ENCODE peak calls at places on chromosomes 11 and 22, in four cellular contexts. C, J, Q and W are unnamed samples.

GRCh38 chr11:26323837-26324236 is 8.1 kb upstream of the ANO3 start:
- DNase-seq in Q (no peak), C (no peak), J (no peak), W (no peak)

GRCh38 chr11:12222099-12222751 is 111.8 kb downstream of the MICAL2 start:
- DNase-seq in C (no peak), Q (peak), J (peak), W (no peak)

GRCh38 chr11:132864811-132865576 is 667.3 kb downstream of the OPCML start:
- DNase-seq in Q (no peak), C (no peak), J (no peak), W (no peak)

GRCh38 chr11:13446444-13446843 is 16.6 kb downstream of the BTBD10 start:
- DNase-seq in Q (no peak), C (no peak), J (no peak), W (no peak)

GRCh38 chr11:67387518-67387917 is 4.3 kb upstream of the RAD9A start:
- DNase-seq in J (no peak), C (no peak), Q (no peak), W (no peak)

GRCh38 chr11:61812736-61813411 is 3.9 kb downstream of the FADS1 start:
- DNase-seq in J (no peak), Q (no peak), C (no peak), W (no peak)

GRCh38 chr11:12005476-12005875 is 3.0 kb downstream of the DKK3 start:
- DNase-seq in Q (no peak), J (no peak), C (no peak), W (no peak)

GRCh38 chr11:124716596-124716995 is 23.1 kb upstream of the NRGN start:
- DNase-seq in Q (no peak), C (no peak), J (no peak), W (no peak)

GRCh38 chr11:112481893-112482292 is 221.2 kb upstream of the PLET1 start:
- DNase-seq in C (no peak), J (no peak), Q (no peak), W (no peak)

GRCh38 chr11:2750101-2750509 is 50.3 kb upstream of the KCNQ1OT1 start:
- DNase-seq in Q (no peak), J (no peak), C (no peak), W (no peak)

GRCh38 chr11:35389897-35390462 is 29.4 kb downstream of the SLC1A2 start:
- DNase-seq in Q (no peak), J (no peak), C (no peak), W (no peak)

GRCh38 chr22:49948573-49948957 is 12.0 kb upstream of the PIM3 start:
- DNase-seq in C (no peak), Q (no peak), J (no peak), W (no peak)

GRCh38 chr11:66119348-66120133 is 49.5 kb downstream of the PACS1 start:
- DNase-seq in J (no peak), Q (no peak), C (no peak), W (no peak)

GRCh38 chr11:78231962-78232459 is 43.3 kb downstream of the USP35 start:
- DNase-seq in J (no peak), Q (no peak), C (peak), W (no peak)

GRCh38 chr22:44351685-44352377 is 39.1 kb upstream of the SHISAL1 start:
- DNase-seq in Q (no peak), J (peak), C (no peak), W (no peak)

GRCh38 chr22:41048791-41049717 is 43.3 kb upstream of the EP300 start:
- DNase-seq in Q (peak), J (peak), C (peak), W (no peak)

GRCh38 chr22:42369250-42370041 is 62.8 kb downstream of the NFAM1 start:
- DNase-seq in J (peak), Q (peak), C (peak), W (peak)

GRCh38 chr11:73236205-73236765 is 18.2 kb downstream of the P2RY2 start:
- DNase-seq in J (no peak), Q (no peak), C (no peak), W (no peak)

GRCh38 chr11:114309517-114309916 is 13.3 kb downstream of the NNMT start:
- DNase-seq in C (no peak), Q (no peak), J (no peak), W (no peak)

GRCh38 chr22:49307071-49307830 is 520.4 kb downstream of the BRD1 start:
- DNase-seq in J (no peak), C (peak), Q (no peak), W (no peak)

GRCh38 chr22:20137113-20137512 is 5.5 kb downstream of the ZDHHC8 start:
- DNase-seq in J (no peak), C (no peak), Q (no peak), W (no peak)

GRCh38 chr11:75474240-75474639 is 41.2 kb upstream of the KLHL35 start:
- DNase-seq in Q (no peak), J (no peak), C (no peak), W (no peak)

GRCh38 chr11:120660024-120660565 is 148.5 kb downstream of the GRIK4 start:
- DNase-seq in J (peak), Q (peak), C (no peak), W (peak)

GRCh38 chr11:119788911-119789560 is 60.0 kb upstream of the NECTIN1 start:
- DNase-seq in Q (no peak), J (no peak), C (no peak), W (no peak)

GRCh38 chr22:25332386-25332785 is 112.9 kb downstream of the CRYBB2 start:
- DNase-seq in C (no peak), J (no peak), Q (no peak), W (no peak)

GRCh38 chr11:123434262-123434661 is 4.2 kb downstream of the GRAMD1B start:
- DNase-seq in Q (peak), J (peak), C (no peak), W (no peak)

GRCh38 chr11:16986434-16987204 is 27.6 kb downstream of the PLEKHA7 start:
- DNase-seq in J (peak), Q (peak), C (no peak), W (peak)

GRCh38 chr11:12771875-12772274 is 97.7 kb downstream of the TEAD1 start:
- DNase-seq in Q (no peak), C (no peak), J (no peak), W (no peak)

GRCh38 chr22:37258005-37258790 is 14.1 kb upstream of the RAC2 start:
- DNase-seq in J (no peak), Q (no peak), C (no peak), W (no peak)

GRCh38 chr11:84962018-84962417 is 665.1 kb downstream of the DLG2 start:
- DNase-seq in Q (no peak), C (no peak), J (no peak), W (no peak)

GRCh38 chr22:45096256-45096907 is 67.3 kb upstream of the NUP50 start:
- DNase-seq in J (peak), C (no peak), Q (peak), W (peak)

GRCh38 chr22:23762866-23763578 is at the start of gene C22orf15:
- DNase-seq in C (peak), Q (no peak), J (no peak), W (no peak)

GRCh38 chr22:46941958-46942815 is 179.7 kb downstream of the TBC1D22A start:
- DNase-seq in Q (no peak), C (no peak), J (no peak), W (no peak)

GRCh38 chr22:41491379-41492100 is 22.6 kb downstream of the ACO2 start:
- DNase-seq in C (no peak), Q (no peak), J (no peak), W (no peak)

GRCh38 chr11:11982975-11983374 is 25.5 kb downstream of the DKK3 start:
- DNase-seq in C (no peak), J (no peak), Q (no peak), W (no peak)

GRCh38 chr11:36777302-36777701 is 179.3 kb upstream of the RAG2 start:
- DNase-seq in J (no peak), Q (no peak), C (no peak), W (no peak)

GRCh38 chr11:32176223-32176811 is 85.4 kb downstream of the RCN1 start:
- DNase-seq in J (peak), Q (peak), C (no peak), W (peak)
- TF ChIP-seq POLR2AphosphoS5 in J (no peak), Q (no peak), C (no peak), W (no peak)

DNA sequence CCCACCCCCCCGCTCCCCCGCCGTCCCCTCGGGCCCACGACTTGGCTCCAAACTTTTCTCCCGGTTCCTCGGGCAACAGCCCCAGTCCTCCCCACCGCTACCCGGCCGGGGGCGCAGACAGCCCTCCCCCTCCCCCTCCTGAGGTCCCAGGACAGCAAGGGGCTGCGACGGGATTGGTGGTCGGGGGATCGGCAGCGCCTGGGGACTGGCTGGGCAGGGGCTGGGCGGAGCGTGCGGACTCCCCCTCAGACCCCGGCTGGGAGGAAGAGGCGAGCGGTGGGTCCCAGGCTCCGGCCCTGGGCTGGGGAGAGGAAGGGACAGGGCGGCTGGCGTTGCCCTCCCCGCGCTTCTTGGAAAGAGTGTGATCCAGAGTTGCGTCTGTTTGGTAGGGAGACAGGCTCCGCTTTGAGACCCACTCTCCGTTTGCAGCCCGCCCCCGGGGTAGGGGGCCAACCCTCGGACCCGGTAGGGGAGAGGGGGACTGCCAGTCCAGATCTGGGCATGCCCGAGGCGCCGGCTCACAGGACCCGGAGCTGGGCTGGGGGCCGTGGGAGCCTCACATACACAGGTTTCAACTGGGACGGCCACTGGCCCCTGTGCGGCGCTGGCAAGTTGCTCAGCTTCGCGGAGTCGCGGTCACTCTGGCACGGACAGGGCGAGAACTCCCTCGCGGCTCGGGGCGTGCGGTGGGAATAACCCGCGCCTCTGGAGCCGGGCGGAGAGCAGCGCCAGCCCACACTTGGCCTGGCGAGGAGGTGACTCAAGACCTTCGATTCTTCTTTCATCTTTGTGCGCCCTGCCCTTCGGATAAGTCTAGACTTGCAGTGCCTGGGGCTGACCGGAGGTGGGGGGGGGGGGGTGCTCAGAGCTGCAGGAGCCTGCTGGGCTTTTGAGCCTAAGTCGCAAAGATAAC is 1.0 kb downstream of the TSKU start:
- DNase-seq in Q (peak), J (peak), C (no peak), W (no peak)
- TF ChIP-seq POLR2AphosphoS5 in Q (no peak), J (no peak), C (no peak), W (no peak)

GRCh38 chr22:35649026-35649553 is 844 bp downstream of the APOL6 start:
- DNase-seq in Q (no peak), J (no peak), C (no peak), W (no peak)

GRCh38 chr22:35649636-35650250 is 1.5 kb downstream of the APOL6 start:
- DNase-seq in C (no peak), Q (no peak), J (no peak), W (no peak)

GRCh38 chr22:35645646-35646045 is 2.6 kb upstream of the APOL6 start:
- DNase-seq in C (no peak), Q (no peak), J (no peak), W (no peak)

GRCh38 chr22:35651085-35651484 is 2.8 kb downstream of the APOL6 start:
- DNase-seq in J (no peak), C (peak), Q (no peak), W (no peak)

DNA sequence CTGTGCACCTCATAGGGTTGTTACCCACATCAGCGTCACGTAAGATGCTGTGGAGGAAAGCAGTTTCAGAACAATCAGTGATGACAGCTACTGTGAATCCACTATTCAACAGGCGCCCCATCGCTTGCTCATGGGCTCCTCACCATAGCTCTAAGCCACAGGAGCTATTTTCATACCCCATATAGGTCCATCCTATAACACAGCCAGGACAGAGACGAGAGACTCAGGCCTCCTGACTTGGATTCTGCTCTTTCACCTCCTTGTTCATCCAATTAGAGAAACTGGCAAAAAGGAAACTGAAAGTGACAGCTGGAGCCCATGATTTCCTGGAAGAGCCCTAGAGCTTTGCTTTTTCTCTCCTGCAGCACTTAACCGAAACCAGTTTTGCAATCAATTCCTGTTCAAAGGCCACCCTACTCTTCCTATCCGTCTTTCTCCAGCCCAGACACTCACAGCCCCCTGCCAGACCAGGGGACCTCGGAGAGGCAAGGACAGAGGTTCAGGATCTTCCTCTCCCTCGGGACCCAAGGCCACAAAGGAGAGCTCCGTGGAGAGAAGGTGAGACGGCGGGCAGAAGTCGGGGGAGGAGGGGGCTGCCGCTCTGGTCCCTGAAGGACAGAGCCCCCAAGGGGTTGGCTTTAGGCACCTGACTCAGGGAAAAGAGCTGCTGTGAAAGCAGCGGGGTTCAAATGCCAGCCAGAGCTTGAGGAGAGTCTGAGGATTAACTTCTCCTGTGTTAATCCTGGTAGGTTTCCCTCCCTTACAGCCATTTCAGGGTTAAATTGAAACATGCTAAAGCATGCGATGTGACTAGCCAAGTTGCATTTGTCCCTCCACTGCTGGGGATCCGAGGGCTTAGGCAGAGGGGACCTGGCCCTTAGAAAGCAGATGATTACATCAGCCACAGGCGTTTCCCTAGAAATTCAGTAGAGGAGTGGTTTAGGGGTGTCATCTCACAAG is at the start of gene APOL6:
- DNase-seq in C (peak), J (peak), Q (no peak), W (peak)
- TF ChIP-seq POLR2AphosphoS5 in C (peak), J (peak), Q (no peak), W (peak)

DNA sequence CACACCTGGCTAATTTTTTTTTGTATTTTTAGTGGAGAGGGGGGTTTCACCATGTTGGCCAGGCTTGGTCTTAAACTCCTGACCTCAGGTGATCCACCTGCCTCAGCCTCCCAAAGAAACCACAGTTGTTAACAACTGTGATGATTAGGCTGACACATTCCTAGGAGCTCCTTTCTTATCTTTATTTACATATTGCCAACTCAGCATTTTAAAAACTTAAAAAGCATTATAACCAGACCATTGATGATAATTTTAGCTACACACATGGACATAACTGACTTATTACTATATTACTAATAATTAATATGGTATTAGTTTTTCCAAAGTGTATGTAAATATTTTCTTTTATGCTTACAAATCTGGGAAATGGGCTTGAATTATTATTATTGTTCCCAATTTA is 82.9 kb upstream of the FAT3 start:
- DNase-seq in C (no peak), J (no peak), Q (no peak), W (no peak)
- TF ChIP-seq POLR2AphosphoS5 in C (no peak), J (no peak), Q (no peak), W (no peak)

DNA sequence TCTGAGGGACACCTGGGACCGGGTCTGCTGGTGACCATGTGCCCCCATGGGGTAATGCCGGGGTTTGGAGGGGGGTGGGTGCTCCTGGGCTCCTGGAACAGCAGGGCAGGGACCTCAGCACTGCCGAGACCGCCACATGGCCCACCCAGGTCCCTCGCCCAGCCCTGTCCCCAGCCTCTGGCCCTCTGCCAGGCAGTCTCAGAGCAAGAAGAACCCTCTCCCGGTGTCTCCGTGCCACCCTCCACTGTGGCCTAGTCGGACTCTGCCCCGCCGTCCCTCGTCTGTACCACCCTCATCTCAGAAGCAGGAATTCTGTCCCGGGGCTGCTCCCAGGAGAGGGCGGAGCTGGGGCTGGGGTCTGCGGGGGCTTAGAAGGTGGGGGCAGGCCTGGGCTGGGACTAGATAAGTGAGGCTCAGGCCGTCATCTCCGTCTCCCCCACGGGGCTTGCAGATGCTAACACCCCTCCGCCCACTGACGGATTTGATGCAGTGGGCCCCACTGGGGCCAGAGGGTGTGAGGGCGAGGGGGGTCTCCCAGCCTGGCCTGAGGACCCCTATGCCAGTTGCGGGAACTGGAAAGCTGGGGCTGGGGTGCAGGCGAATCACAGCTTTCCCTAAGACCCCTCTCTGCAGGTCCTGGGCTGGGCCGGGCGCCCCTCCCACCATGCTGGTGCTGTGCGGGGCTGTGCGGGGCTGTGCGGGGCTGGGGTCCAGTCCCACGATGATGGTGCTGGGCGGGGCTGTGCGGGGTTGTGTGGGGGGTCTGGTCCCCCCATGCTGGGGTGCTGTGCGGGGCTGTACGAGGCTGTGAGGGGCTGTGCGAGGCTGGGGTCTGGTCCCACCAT is 1.1 kb downstream of the MUC5AC start:
- DNase-seq in Q (no peak), J (no peak), C (no peak), W (peak)
- TF ChIP-seq POLR2AphosphoS5 in Q (no peak), J (no peak), C (no peak), W (no peak)

GRCh38 chr11:48064306-48064705 is 83.9 kb downstream of the PTPRJ start:
- DNase-seq in J (no peak), Q (no peak), C (no peak), W (no peak)

GRCh38 chr11:48066881-48067800 is 86.8 kb downstream of the PTPRJ start:
- DNase-seq in C (no peak), Q (no peak), J (no peak), W (no peak)

GRCh38 chr11:48058777-48059176 is 78.4 kb downstream of the PTPRJ start:
- DNase-seq in J (no peak), C (no peak), Q (no peak), W (no peak)

GRCh38 chr11:48062649-48063048 is 82.3 kb downstream of the PTPRJ start:
- DNase-seq in Q (no peak), J (no peak), C (no peak), W (no peak)

GRCh38 chr11:48063424-48063978 is 83.1 kb downstream of the PTPRJ start:
- DNase-seq in C (no peak), J (no peak), Q (no peak), W (no peak)
- TF ChIP-seq POLR2AphosphoS5 in C (no peak), J (peak), Q (no peak), W (no peak)

DNA sequence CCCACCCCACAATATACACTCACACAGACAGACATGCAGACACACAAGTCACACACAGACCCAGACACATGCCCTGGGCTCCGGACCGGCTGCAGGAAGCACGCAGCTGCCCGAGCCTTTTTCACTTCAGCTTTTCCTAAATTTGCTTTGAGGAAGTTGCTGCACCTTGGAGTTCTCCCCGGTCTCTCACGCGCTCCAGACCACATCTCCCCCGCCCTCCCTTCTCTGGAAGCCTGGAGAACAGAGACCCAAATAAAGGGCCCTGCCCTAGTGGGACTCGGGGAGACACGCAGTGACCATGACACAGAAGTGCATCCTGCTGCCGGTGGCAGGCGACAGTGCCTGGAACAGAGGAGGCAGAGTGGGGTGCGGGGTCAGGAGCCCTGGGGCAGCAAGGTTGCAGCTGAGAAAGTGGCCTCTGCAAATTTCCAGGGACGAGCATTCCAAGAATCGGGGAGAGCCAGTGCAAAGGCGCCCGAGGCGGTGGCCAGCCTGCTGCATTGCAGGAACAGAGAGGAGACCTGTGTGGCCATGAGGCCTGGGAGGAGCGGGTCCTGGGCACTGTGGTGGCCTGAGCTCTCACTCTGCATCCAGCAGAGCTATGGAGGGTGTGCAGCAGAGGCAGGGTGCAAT is 19.1 kb downstream of the RPL3 start:
- DNase-seq in J (peak), Q (no peak), C (no peak), W (no peak)
- TF ChIP-seq POLR2AphosphoS5 in J (no peak), Q (no peak), C (no peak), W (no peak)

GRCh38 chr11:95652002-95652472 is 137.5 kb downstream of the FAM76B start:
- DNase-seq in C (no peak), Q (no peak), J (no peak), W (no peak)
- TF ChIP-seq POLR2AphosphoS5 in C (peak), Q (no peak), J (no peak), W (no peak)